ENCODE peak calls at places on chromosomes 7 and 10, in four cellular contexts. W, M, K and O are unnamed samples.

GRCh38 chr7:127571741-127572505 is 13.5 kb downstream of the GCC1 start:
- DNase-seq in W (no peak), M (no peak), K (no peak), O (peak; percentile 12)

GRCh38 chr10:77548671-77549070 is 88.9 kb downstream of the KCNMA1 start:
- DNase-seq in W (no peak), M (no peak), K (no peak), O (no peak)

GRCh38 chr10:103145860-103146466 is 47.1 kb downstream of the NT5C2 start:
- DNase-seq in W (no peak), M (peak; percentile 97), K (no peak), O (peak; percentile 83)

GRCh38 chr7:121026577-121027111 is 38.1 kb downstream of the CPED1 start:
- DNase-seq in W (no peak), M (no peak), K (no peak), O (no peak)

GRCh38 chr7:93055543-93056107 is 62.2 kb downstream of the SAMD9 start:
- DNase-seq in W (no peak), M (peak; percentile 65), K (no peak), O (peak; percentile 60)

GRCh38 chr7:89012016-89012415 is 216.5 kb upstream of the TEX47 start:
- DNase-seq in W (no peak), M (no peak), K (no peak), O (no peak)

GRCh38 chr10:99084161-99084560 is 151.5 kb downstream of the HPSE2 start:
- DNase-seq in W (no peak), M (no peak), K (no peak), O (no peak)

GRCh38 chr7:77824636-77825035 is 26.1 kb downstream of the PHTF2 start:
- DNase-seq in W (no peak), M (no peak), K (no peak), O (no peak)

GRCh38 chr7:149884541-149884940 is 10.8 kb downstream of the ATP6V0E2 start:
- DNase-seq in W (no peak), M (peak; percentile 79), K (no peak), O (no peak)

GRCh38 chr7:129433823-129434171 is 435 bp upstream of the STRIP2 start:
- DNase-seq in W (no peak), M (no peak), K (no peak), O (no peak)

GRCh38 chr7:1176891-1177373 is 16.9 kb upstream of the ZFAND2A start:
- DNase-seq in W (peak; percentile 75), M (peak; percentile 50), K (peak; percentile 69), O (peak; percentile 44)

GRCh38 chr10:3237530-3237929 is 64.9 kb upstream of the PITRM1 start:
- DNase-seq in W (no peak), M (no peak), K (no peak), O (no peak)

GRCh38 chr7:170551-171363 is 21.6 kb upstream of the FAM20C start:
- DNase-seq in W (no peak), M (no peak), K (no peak), O (no peak)

GRCh38 chr7:157544980-157545680 is 208.3 kb downstream of the DNAJB6 start:
- DNase-seq in W (no peak), M (no peak), K (no peak), O (no peak)

GRCh38 chr7:23062452-23062851 is 43.1 kb upstream of the KLHL7 start:
- DNase-seq in W (no peak), M (peak; percentile 21), K (no peak), O (no peak)

GRCh38 chr10:62025134-62025794 is 123.8 kb downstream of the ARID5B start:
- DNase-seq in W (no peak), M (no peak), K (no peak), O (no peak)

GRCh38 chr7:101494602-101495329 is 132.1 kb downstream of the COL26A1 start:
- DNase-seq in W (no peak), M (no peak), K (no peak), O (no peak)

GRCh38 chr10:113686028-113686427 is 6.3 kb downstream of the CASP7 start:
- DNase-seq in W (no peak), M (no peak), K (no peak), O (no peak)

GRCh38 chr10:104304346-104304745 is 33.9 kb downstream of the ITPRIP start:
- DNase-seq in W (no peak), M (no peak), K (no peak), O (no peak)

GRCh38 chr7:27189560-27190283 is 4.7 kb upstream of the HOXA11 start:
- DNase-seq in W (no peak), M (no peak), K (no peak), O (no peak)

GRCh38 chr7:14596421-14596820 is 306.1 kb downstream of the DGKB start:
- DNase-seq in W (no peak), M (peak; percentile 30), K (no peak), O (peak; percentile 50)

GRCh38 chr10:3486346-3487065 is 298.5 kb downstream of the KLF6 start:
- DNase-seq in W (no peak), M (peak; percentile 29), K (no peak), O (peak; percentile 53)

GRCh38 chr7:66877577-66878300 is 43.3 kb upstream of the TMEM248 start:
- DNase-seq in W (no peak), M (no peak), K (no peak), O (peak; percentile 17)

GRCh38 chr7:106858618-106859532 is 6.2 kb upstream of the PIK3CG start:
- DNase-seq in W (no peak), M (peak; percentile 18), K (no peak), O (no peak)

GRCh38 chr10:129517680-129518057 is 50.6 kb downstream of the MGMT start:
- DNase-seq in W (no peak), M (no peak), K (no peak), O (no peak)

GRCh38 chr10:25743832-25744231 is 190.2 kb upstream of the MYO3A start:
- DNase-seq in W (no peak), M (no peak), K (no peak), O (no peak)

GRCh38 chr7:143458263-143458662 is 15.0 kb downstream of the TAS2R60 start:
- DNase-seq in W (no peak), M (peak; percentile 65), K (no peak), O (no peak)

GRCh38 chr10:113945075-113945686 is 90.7 kb downstream of the NHLRC2 start:
- DNase-seq in W (no peak), M (peak; percentile 50), K (no peak), O (peak; percentile 71)